ENCODE peak calls at places on chromosome 21, in eight cellular contexts. I, Q, C, E, Z, T, B and R are unnamed samples.

GRCh38 chr21:36120304-36120902 is 14.5 kb upstream of the CBR3 start:
- DNase-seq in Q (no peak), Z (no peak), C (no peak), I (no peak), E (no peak), T (no peak), B (no peak), R (no peak)

GRCh38 chr21:16193758-16194606 is 464.2 kb downstream of the USP25 start:
- DNase-seq in Q (no peak), Z (no peak), E (no peak), C (peak), I (no peak), T (no peak), B (no peak), R (no peak)

GRCh38 chr21:17921579-17922530 is 102.7 kb upstream of the C21orf91 start:
- DNase-seq in I (no peak), B (peak), C (peak), T (no peak), Q (no peak), Z (no peak), E (no peak), R (no peak)

GRCh38 chr21:23861908-23862504 is 1745.3 kb downstream of the MRPL39 start:
- DNase-seq in T (no peak), Z (no peak), B (no peak), C (no peak), E (no peak), I (no peak), Q (no peak), R (no peak)

GRCh38 chr21:28635541-28635940 is 357.1 kb downstream of the LTN1 start:
- DNase-seq in Q (no peak), B (no peak), Z (no peak), I (no peak), C (peak), T (no peak), E (no peak), R (no peak)

GRCh38 chr21:24693779-24694178 is 913.5 kb downstream of the MRPL39 start:
- DNase-seq in T (no peak), Z (no peak), C (no peak), E (no peak), B (no peak), Q (no peak), I (no peak), R (no peak)

GRCh38 chr21:39658066-39658465 is 45.3 kb downstream of the B3GALT5 start:
- DNase-seq in T (no peak), Q (no peak), C (no peak), I (no peak), Z (no peak), E (no peak), B (no peak), R (no peak)

GRCh38 chr21:36994501-36995189 is 11.9 kb upstream of the RIPPLY3 start:
- DNase-seq in C (no peak), E (peak), Q (no peak), T (no peak), Z (no peak), I (no peak), B (no peak), R (no peak)

GRCh38 chr21:41691205-41692203 is 75.3 kb downstream of the RIPK4 start:
- DNase-seq in T (no peak), I (no peak), B (no peak), Q (no peak), Z (no peak), E (no peak), C (no peak), R (no peak)

GRCh38 chr21:19340303-19340702 is 936.7 kb upstream of the TMPRSS15 start:
- DNase-seq in E (no peak), I (no peak), T (no peak), Q (no peak), Z (no peak), C (no peak), B (no peak), R (no peak)

GRCh38 chr21:17402885-17403477 is 109.9 kb upstream of the CXADR start:
- DNase-seq in B (peak), Z (no peak), T (no peak), I (no peak), C (no peak), Q (no peak), E (no peak), R (no peak)

GRCh38 chr21:41507521-41508414 is at the start of gene TMPRSS2:
- DNase-seq in E (peak), T (no peak), Z (no peak), C (no peak), B (no peak), Q (no peak), I (no peak), R (no peak)

GRCh38 chr21:42097860-42098259 is 26.7 kb downstream of the UMODL1 start:
- DNase-seq in C (peak), E (no peak), T (peak), I (peak), Q (no peak), Z (peak), B (no peak), R (no peak)

GRCh38 chr21:35063428-35064172 is 14.5 kb upstream of the RUNX1 start:
- DNase-seq in E (no peak), Z (no peak), I (no peak), T (no peak), Q (no peak), C (no peak), B (no peak), R (no peak)

GRCh38 chr21:31733521-31734149 is 1.7 kb upstream of the SCAF4 start:
- DNase-seq in B (peak), Z (no peak), Q (no peak), I (peak), E (no peak), T (no peak), C (no peak), R (no peak)

GRCh38 chr21:18384771-18385170 is 18.8 kb downstream of the TMPRSS15 start:
- DNase-seq in T (no peak), Z (no peak), Q (no peak), I (peak), B (peak), E (no peak), C (peak), R (no peak)

GRCh38 chr21:16509466-16509865 is 779.7 kb downstream of the USP25 start:
- DNase-seq in I (no peak), B (no peak), C (no peak), E (no peak), Z (no peak), T (no peak), Q (no peak), R (no peak)

GRCh38 chr21:44846485-44847260 is 26.8 kb downstream of the PTTG1IP start:
- DNase-seq in Z (peak), I (peak), Q (no peak), T (no peak), B (peak), C (no peak), E (no peak), R (no peak)
- H3K9ac ChIP-seq in Z (peak), I (peak), Q (no peak), T (no peak), B (no peak), C (no peak), E (no peak), R (no peak)

DNA sequence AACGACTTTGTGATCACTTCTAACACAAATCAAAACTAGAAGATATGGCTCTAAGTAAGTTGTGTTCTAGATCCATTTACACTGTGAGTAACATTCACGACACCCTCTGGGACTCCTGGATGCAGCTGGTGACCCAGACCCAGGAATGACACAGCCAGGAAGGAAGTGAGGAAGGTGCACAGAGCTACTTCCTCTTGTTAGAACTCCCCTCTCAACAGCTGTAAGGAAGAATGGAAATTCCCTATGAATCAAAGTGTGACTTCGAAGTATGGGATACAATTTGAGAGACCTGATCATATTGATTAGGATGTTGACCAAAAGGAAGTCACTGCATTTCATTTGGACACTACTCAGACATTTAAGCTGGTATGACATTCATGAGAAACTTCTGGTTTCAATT is 185.3 kb downstream of the NRIP1 start:
- DNase-seq in Q (no peak), E (no peak), I (no peak), Z (peak), T (no peak), B (no peak), C (peak), R (no peak)
- TF ChIP-seq POLR2AphosphoS5 in Q (no peak), E (no peak), I (no peak), Z (no peak), T (no peak), B (no peak), C (peak), R (no peak)

DNA sequence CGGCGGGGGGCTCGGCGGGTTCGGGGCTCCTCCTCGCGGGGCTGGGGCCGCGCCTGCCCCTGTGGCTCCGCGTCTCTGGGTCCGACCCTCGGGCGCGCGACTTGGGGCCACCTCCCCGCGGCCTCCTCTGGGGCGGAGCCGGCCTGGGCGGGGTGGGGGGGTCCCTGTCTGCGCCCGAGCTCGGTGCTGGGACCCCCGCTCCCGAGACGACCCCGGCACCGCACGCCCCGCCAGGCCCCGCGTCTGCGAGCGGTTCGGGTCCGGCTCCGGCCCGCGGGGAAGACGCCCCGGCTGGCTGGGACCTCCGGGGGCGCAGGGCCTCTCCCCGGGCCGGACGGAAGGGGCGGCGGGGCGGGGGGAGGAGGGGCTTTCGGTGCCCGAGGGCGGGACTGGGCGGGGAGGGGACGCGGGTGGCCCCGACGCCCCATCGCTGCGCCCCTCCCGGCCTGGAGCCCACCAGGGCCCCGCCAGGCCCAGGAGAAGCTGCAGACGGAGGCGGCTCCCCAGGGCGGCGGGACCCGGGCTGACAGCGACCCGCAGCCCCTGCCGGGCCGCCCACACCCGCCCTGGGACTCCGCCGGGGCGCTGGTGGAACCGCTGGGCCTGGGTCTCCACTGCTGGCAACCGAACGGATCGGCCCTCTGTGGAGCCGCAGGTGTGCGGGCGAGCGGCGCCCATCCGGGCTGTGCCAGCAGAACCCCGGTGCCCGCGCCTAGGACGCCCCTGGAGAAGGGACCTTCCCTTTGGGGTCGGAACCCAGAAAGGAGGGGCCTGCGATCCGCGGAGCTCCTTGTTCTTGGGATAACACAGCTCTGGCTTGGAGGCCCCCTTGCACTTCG is 610 bp downstream of the COL6A2 start:
- DNase-seq in T (no peak), E (peak), I (no peak), Q (no peak), Z (no peak), C (no peak), B (peak), R (no peak)
- H3K9ac ChIP-seq in T (peak), E (no peak), I (no peak), Q (no peak), Z (no peak), C (no peak), B (peak), R (peak)

GRCh38 chr21:43690346-43690745 is 28.6 kb upstream of the PDXK start:
- DNase-seq in B (no peak), C (no peak), Z (no peak), I (no peak), Q (no peak), T (no peak), E (no peak), R (no peak)
- TF ChIP-seq POLR2AphosphoS5 in B (no peak), C (no peak), Z (no peak), I (no peak), Q (no peak), T (no peak), E (no peak), R (no peak)

GRCh38 chr21:26845066-26845749 is at the start of gene ADAMTS1:
- DNase-seq in C (peak), T (no peak), B (peak), I (no peak), E (peak), Q (no peak), Z (peak), R (no peak)
- H3K9ac ChIP-seq in C (peak), T (no peak), B (peak), I (no peak), E (peak), Q (no peak), Z (no peak), R (peak)